ENCODE peak calls at places on chromosomes 11 and 22, in four cellular contexts. P, T, F and E are unnamed samples. For H3K27me3, the result is how much of the 10 kb centered on the place peaks cover.

GRCh38 chr22:18965526-18966421 is 29.7 kb upstream of the PRODH start:
- DNase-seq in F (no peak), T (no peak), P (no peak), E (no peak)

GRCh38 chr11:12261551-12261950 is 115.8 kb upstream of the PARVA start:
- DNase-seq in F (no peak), T (no peak), P (no peak), E (no peak)

GRCh38 chr11:20566591-20567434 is 32.6 kb upstream of the SLC6A5 start:
- DNase-seq in F (no peak), P (no peak), T (no peak), E (no peak)

GRCh38 chr11:112881461-112881860 is 79.8 kb upstream of the NCAM1 start:
- DNase-seq in F (peak), P (peak), T (peak), E (peak)

GRCh38 chr22:38240734-38241252 is 32.0 kb downstream of the TMEM184B start:
- DNase-seq in P (peak), F (no peak), T (no peak), E (no peak)

GRCh38 chr11:368414-369335 is 624 bp upstream of the B4GALNT4 start:
- DNase-seq in T (peak), P (no peak), F (no peak), E (no peak)

GRCh38 chr11:59551651-59552521 is 40.5 kb downstream of the OR4D9 start:
- DNase-seq in T (no peak), F (peak), P (no peak), E (no peak)

GRCh38 chr11:115499891-115500290 is 4.3 kb downstream of the CADM1 start:
- DNase-seq in P (no peak), F (no peak), T (no peak), E (no peak)

GRCh38 chr22:19596680-19597398 is 72.6 kb upstream of the CLDN5 start:
- DNase-seq in T (no peak), F (no peak), P (no peak), E (no peak)

GRCh38 chr22:35589071-35589735 is 27.9 kb downstream of the MB start:
- DNase-seq in T (no peak), P (peak), F (peak), E (peak)

GRCh38 chr11:2558402-2558801 is 113.6 kb downstream of the KCNQ1 start:
- DNase-seq in F (no peak), T (peak), P (peak), E (no peak)

GRCh38 chr22:27253108-27253507 is 548.4 kb downstream of the MN1 start:
- DNase-seq in P (no peak), F (no peak), T (no peak), E (no peak)

GRCh38 chr22:30908051-30908461 is 60.5 kb downstream of the MORC2 start:
- DNase-seq in F (no peak), T (no peak), P (no peak), E (no peak)

GRCh38 chr11:46677991-46678740 is 22.3 kb downstream of the ARHGAP1 start:
- DNase-seq in F (no peak), P (no peak), T (no peak), E (no peak)

GRCh38 chr11:3225159-3225758 is 6.6 kb upstream of the MRGPRG start:
- DNase-seq in T (no peak), F (no peak), P (no peak), E (no peak)

GRCh38 chr11:133898031-133898769 is 52.9 kb upstream of the SPATA19 start:
- DNase-seq in F (no peak), T (no peak), P (no peak), E (no peak)

GRCh38 chr11:12276831-12277475 is 100.4 kb upstream of the PARVA start:
- DNase-seq in T (no peak), F (no peak), P (no peak), E (no peak)

GRCh38 chr22:30843245-30843644 is 125.3 kb downstream of the MORC2 start:
- DNase-seq in T (no peak), F (no peak), P (no peak), E (no peak)

GRCh38 chr11:13262096-13262495 is 15.5 kb upstream of the BMAL1 start:
- DNase-seq in T (no peak), F (no peak), P (no peak), E (no peak)

GRCh38 chr11:118047749-118048148 is 29.1 kb upstream of the TMPRSS4 start:
- DNase-seq in P (no peak), F (no peak), T (no peak), E (no peak)

GRCh38 chr22:22746963-22747933 is 102.8 kb downstream of the GGTLC2 start:
- DNase-seq in P (peak), F (no peak), T (no peak), E (no peak)

GRCh38 chr11:117443269-117444186 is 115.9 kb downstream of the CEP164 start:
- DNase-seq in T (peak), F (peak), P (peak), E (peak)

GRCh38 chr11:2746401-2747230 is 46.8 kb upstream of the KCNQ1OT1 start:
- DNase-seq in P (no peak), T (peak), F (peak), E (no peak)

GRCh38 chr11:117712530-117712929 is 84.5 kb downstream of the DSCAML1 start:
- DNase-seq in F (no peak), T (no peak), P (no peak), E (no peak)

DNA sequence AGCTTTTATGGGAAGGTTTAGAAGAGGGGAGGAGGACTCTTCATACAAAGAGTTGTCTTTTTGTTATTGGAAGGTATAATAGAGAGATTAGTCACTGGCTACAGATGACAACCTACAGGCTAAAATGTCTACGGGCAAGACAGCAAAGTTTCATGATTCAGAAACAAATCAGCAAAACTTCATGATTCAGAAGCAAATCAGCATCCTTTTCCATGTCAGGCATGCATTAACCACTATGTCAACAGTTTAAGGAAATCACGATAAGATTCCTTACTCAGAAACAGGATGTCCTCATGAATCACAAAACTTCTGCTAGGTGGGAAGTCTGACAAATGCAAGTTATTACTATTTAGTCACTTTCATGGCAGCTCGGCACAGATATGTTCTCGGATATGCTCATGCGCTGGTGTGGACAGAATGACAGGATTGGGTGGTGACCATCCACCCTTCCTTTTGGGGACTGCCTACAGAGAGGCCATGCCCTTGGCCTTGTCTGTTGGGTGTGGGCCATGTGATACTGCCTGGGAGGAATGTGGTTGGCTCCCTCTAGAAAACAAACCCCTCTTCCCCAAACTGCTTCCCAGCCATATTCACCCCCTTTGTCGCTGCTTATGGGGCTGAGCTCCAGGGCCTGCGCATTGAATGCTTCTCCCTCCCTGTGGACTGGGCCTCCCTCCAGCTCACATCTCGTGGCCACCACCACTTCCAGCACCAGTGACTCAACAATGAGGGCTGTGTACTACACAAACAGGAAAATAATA is 10.2 kb downstream of the C11orf91 start:
- DNase-seq in F (peak), T (peak), P (no peak), E (no peak)
- H3K4me3 ChIP-seq in F (no peak), T (peak), P (no peak), E (no peak)

DNA sequence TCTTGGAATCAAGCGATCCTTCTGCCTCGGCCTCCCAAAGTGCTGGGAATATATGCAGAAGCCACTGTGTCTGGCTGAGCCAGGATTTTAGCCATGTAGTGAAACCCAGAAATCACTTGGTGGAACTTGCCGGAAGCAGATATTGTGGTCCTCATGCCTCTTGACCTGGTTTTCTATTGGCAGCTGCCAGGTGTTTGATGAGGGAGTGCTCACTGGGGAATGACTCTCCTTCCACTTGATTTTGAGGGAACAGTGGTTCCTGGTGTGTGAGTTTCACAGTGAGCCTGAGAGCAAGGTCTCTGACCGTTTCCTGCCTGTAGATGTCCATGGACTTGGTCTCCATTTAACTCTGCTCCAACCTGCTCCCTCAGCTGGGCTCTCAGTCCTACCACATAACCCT is 34.7 kb upstream of the ELF5 start:
- DNase-seq in F (no peak), P (no peak), T (no peak), E (peak)
- H3K27me3 ChIP-seq in F (under half), P (under half), T (under half), E (under half)

GRCh38 chr11:75981546-75981945 is 166.5 kb downstream of the UVRAG start:
- DNase-seq in P (no peak), T (no peak), F (no peak), E (no peak)

GRCh38 chr11:75982309-75982708 is 167.3 kb downstream of the UVRAG start:
- DNase-seq in F (no peak), P (no peak), T (no peak), E (no peak)

GRCh38 chr11:75986966-75987365 is 172.0 kb downstream of the UVRAG start:
- DNase-seq in T (no peak), F (no peak), P (no peak), E (no peak)
- TF ChIP-seq CTCF in T (no peak), F (no peak), P (no peak), E (no peak)

DNA sequence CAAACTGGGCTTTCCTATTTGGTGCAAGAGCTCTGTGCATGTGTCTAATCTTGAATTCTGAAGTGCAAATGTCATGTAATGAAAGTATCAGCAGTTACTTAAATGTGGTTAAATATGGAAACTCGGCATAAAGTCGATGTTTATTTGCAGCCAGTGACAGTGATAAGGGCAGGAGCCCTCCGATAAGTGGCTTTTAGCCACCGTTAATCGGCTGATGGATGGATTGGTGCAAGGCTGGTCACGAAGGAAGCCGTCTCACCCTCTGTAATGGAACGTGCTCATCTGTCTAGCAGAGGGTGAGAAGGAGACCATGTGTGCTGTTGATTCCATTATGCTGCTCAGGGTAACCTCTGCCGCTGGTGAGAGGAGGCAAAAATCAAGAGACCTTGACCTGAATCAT is 121.8 kb upstream of the PAX6 start:
- DNase-seq in F (no peak), P (no peak), T (no peak), E (no peak)
- H3K4me3 ChIP-seq in F (no peak), P (no peak), T (no peak), E (no peak)

GRCh38 chr11:62088331-62088933 is 35.4 kb upstream of the INCENP start:
- DNase-seq in T (no peak), P (no peak), F (no peak), E (no peak)
- H3K27me3 ChIP-seq in T (under half), P (under half), F (under half), E (under half)

DNA sequence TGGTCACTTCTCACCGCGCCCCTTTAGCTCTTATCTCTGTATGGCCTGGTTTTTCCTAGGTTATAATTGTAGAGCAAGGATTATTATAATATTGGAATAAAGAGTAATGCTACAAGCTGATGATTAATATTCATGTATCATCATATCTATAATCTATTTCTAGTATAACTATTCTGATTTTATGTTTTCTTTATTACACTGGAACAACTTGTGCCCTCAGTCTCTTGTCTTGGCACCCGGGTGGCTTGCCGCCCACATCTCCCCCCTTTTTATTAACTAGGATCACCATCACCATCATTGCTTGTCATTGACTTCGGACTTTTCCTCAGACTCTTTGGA is 11.0 kb downstream of the OR52K1 start:
- DNase-seq in P (no peak), F (no peak), T (no peak), E (no peak)
- TF ChIP-seq CTCF in P (no peak), F (no peak), T (peak), E (no peak)

DNA sequence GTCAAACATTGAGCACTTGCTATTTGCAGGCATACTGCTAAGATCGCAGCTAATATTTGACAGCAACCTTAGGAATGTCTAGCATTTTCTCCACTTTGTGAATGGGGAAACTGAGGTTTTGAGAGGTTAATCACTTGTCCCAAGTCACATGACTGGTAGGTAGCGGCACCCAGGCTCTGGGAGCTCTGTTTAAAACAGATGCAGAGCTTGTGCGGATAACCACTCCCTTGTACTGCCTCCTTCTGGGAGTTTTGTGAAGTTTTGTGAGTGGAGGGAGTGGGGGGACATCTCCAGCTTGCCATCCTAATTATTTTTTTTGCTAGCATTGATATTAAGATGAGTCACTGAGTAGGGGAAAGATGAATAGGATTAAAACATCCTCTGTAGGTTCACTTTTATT is 134.7 kb downstream of the GRIK4 start:
- DNase-seq in T (no peak), F (no peak), P (no peak), E (no peak)
- H3K4me3 ChIP-seq in T (no peak), F (no peak), P (no peak), E (no peak)

DNA sequence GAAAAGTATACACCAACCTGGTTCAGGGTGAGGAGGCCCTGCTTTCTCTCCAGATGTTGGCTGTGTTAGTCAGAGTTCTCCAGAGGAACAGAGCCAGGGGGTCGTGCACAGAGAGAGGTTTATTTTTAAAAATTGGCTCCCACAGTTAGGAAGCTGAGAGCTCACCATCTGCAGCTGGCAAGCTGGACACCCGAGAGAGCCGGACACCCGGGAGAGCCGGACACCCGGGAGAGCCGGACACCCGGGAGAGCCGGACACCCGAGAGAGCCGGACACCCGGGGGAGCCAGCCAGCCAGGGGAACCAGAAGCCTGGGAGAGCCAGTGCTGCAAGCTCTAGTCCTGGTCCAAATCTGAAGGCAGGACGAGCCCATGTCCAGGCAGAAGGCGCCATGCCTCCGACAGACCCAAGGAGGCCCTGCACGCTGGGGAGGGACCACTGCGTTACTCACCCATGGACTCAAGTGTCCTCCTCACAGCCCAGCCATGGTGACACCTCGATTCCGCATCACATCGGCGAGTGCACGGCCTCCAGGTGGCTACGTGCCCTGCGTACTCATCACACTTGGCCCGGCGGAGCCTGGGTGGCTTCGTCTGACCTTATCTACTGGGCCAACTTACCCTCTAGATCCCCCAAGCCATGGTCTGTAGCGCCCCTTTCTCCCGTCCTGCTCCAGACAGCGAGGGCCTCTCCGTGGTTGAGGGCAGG is 99.0 kb downstream of the BRD1 start:
- DNase-seq in P (no peak), T (peak), F (no peak), E (no peak)
- H3K27me3 ChIP-seq in P (half or more), T (half or more), F (under half), E (under half)